ENCODE peak calls at places on chromosome 6, in four cellular contexts. One of them, this sample, is unnamed.

GRCh38 chr6:153215242-153215641 is 84.2 kb upstream of the RGS17 start:
- DNase-seq in adrenal gland: no peak
- DNase-seq in HEK293T: no peak
- DNase-seq in left lung: no peak
- DNase-seq in this sample: no peak

GRCh38 chr6:18076231-18076630 is 46.2 kb downstream of the NHLRC1 start:
- DNase-seq in adrenal gland: no peak
- DNase-seq in HEK293T: no peak
- DNase-seq in left lung: no peak
- DNase-seq in this sample: no peak

GRCh38 chr6:43627008-43627825 is 1.8 kb downstream of the GTPBP2 start:
- DNase-seq in adrenal gland: peak
- DNase-seq in HEK293T: peak
- DNase-seq in left lung: peak
- DNase-seq in this sample: no peak

GRCh38 chr6:45830441-45831139 is 185.1 kb downstream of the CLIC5 start:
- DNase-seq in adrenal gland: no peak
- DNase-seq in HEK293T: no peak
- DNase-seq in left lung: no peak
- DNase-seq in this sample: no peak

GRCh38 chr6:18997375-18997826 is 610.3 kb downstream of the RNF144B start:
- DNase-seq in adrenal gland: no peak
- DNase-seq in HEK293T: peak
- DNase-seq in left lung: no peak
- DNase-seq in this sample: peak

GRCh38 chr6:159726196-159726917 is 949 bp upstream of the WTAP start:
- DNase-seq in adrenal gland: no peak
- DNase-seq in HEK293T: no peak
- DNase-seq in left lung: no peak
- DNase-seq in this sample: peak

GRCh38 chr6:157219201-157220200 is 103.8 kb downstream of the TMEM242 start:
- DNase-seq in adrenal gland: no peak
- DNase-seq in HEK293T: peak
- DNase-seq in left lung: no peak
- DNase-seq in this sample: no peak

GRCh38 chr6:163352966-163353365 is 61.6 kb upstream of the QKI start:
- DNase-seq in adrenal gland: no peak
- DNase-seq in HEK293T: no peak
- DNase-seq in left lung: no peak
- DNase-seq in this sample: no peak

GRCh38 chr6:75290558-75290957 is 6.0 kb upstream of the TMEM30A start:
- DNase-seq in adrenal gland: no peak
- DNase-seq in HEK293T: no peak
- DNase-seq in left lung: no peak
- DNase-seq in this sample: no peak

GRCh38 chr6:52516269-52516668 is 60.6 kb downstream of the TRAM2 start:
- DNase-seq in adrenal gland: no peak
- DNase-seq in HEK293T: no peak
- DNase-seq in left lung: no peak
- DNase-seq in this sample: no peak

GRCh38 chr6:111921108-111921507 is 47.9 kb upstream of the FYN start:
- DNase-seq in adrenal gland: no peak
- DNase-seq in HEK293T: no peak
- DNase-seq in left lung: no peak
- DNase-seq in this sample: no peak

GRCh38 chr6:156776841-156777576 is at the start of gene ARID1B:
- DNase-seq in adrenal gland: peak
- DNase-seq in HEK293T: peak
- DNase-seq in left lung: peak
- DNase-seq in this sample: no peak

GRCh38 chr6:44002591-44003344 is 124.5 kb downstream of the MRPL14 start:
- DNase-seq in adrenal gland: peak
- DNase-seq in HEK293T: peak
- DNase-seq in left lung: peak
- DNase-seq in this sample: peak

GRCh38 chr6:109093732-109094131 is 914 bp downstream of the SESN1 start:
- DNase-seq in adrenal gland: no peak
- DNase-seq in HEK293T: no peak
- DNase-seq in left lung: no peak
- DNase-seq in this sample: no peak

GRCh38 chr6:363291-363690 is 28.3 kb upstream of the IRF4 start:
- DNase-seq in adrenal gland: no peak
- DNase-seq in HEK293T: no peak
- DNase-seq in left lung: no peak
- DNase-seq in this sample: no peak

GRCh38 chr6:35181933-35182612 is 31.7 kb upstream of the SCUBE3 start:
- DNase-seq in adrenal gland: peak
- DNase-seq in HEK293T: no peak
- DNase-seq in left lung: peak
- DNase-seq in this sample: peak

GRCh38 chr6:128491041-128491642 is 29.3 kb downstream of the PTPRK start:
- DNase-seq in adrenal gland: no peak
- DNase-seq in HEK293T: no peak
- DNase-seq in left lung: no peak
- DNase-seq in this sample: no peak

This sample was measured in NT2/D1.